ENCODE peak calls at places on chromosomes 16 and 17, in nine cellular contexts. G is neural progenitor cell, O is GM23248, S is adipocyte, Y is IMR-90, M is K562, H is MM.1S, Q is HCT116, C is mammary epithelial cell. D is an unnamed sample.

GRCh38 chr17:75720656-75721462 is at the start of gene ITGB4:
- DNase-seq in S (peak), H (peak), G (peak), O (peak), C (peak), Q (peak), Y (no peak), M (peak), D (no peak)

GRCh38 chr17:78883533-78884131 is 19.4 kb downstream of the CEP295NL start:
- DNase-seq in G (peak), M (no peak), Q (peak), O (peak), H (no peak), Y (peak), S (peak), C (peak), D (peak)

GRCh38 chr16:47262938-47263337 is 119.2 kb upstream of the NETO2 start:
- DNase-seq in H (no peak), C (no peak), S (no peak), Q (no peak), Y (peak), G (no peak), O (no peak), M (no peak), D (no peak)

GRCh38 chr17:38919316-38920078 is 5.9 kb upstream of the LASP1NB start:
- DNase-seq in G (no peak), C (no peak), M (no peak), S (no peak), Q (no peak), O (no peak), Y (no peak), H (no peak), D (no peak)

GRCh38 chr16:3400779-3401688 is at the start of the genes ZNF174 and ZSCAN32:
- DNase-seq in Q (peak), S (peak), G (peak), C (peak), O (peak), M (peak), Y (peak), H (peak), D (peak)

GRCh38 chr16:11174141-11174540 is 81.9 kb downstream of the SOCS1 start:
- DNase-seq in G (no peak), M (no peak), C (no peak), Y (no peak), S (no peak), O (no peak), H (no peak), Q (no peak), D (no peak)

GRCh38 chr16:3520398-3520797 is 19.6 kb downstream of the CLUAP1 start:
- DNase-seq in G (no peak), M (no peak), Y (peak), C (no peak), H (no peak), S (peak), O (no peak), Q (no peak), D (peak)

GRCh38 chr17:82520041-82520910 is 744 bp downstream of the FOXK2 start:
- DNase-seq in S (peak), G (peak), Q (no peak), H (peak), Y (no peak), C (peak), M (no peak), O (peak), D (no peak)

GRCh38 chr16:88322500-88322970 is 60.2 kb upstream of the ZNF469 start:
- DNase-seq in M (no peak), S (no peak), H (no peak), C (no peak), Q (no peak), Y (no peak), O (no peak), G (no peak), D (no peak)

GRCh38 chr17:13346996-13347762 is 254.6 kb downstream of the HS3ST3A1 start:
- DNase-seq in O (peak), Y (peak), Q (peak), S (peak), M (peak), C (peak), G (no peak), H (no peak), D (peak)

GRCh38 chr16:66408181-66409048 is 18.7 kb upstream of the BEAN1 start:
- DNase-seq in C (peak), Y (peak), S (peak), O (peak), H (peak), Q (peak), G (no peak), M (peak), D (peak)

GRCh38 chr16:75296606-75297005 is 45.2 kb upstream of the BCAR1 start:
- DNase-seq in Q (no peak), C (no peak), O (peak), H (no peak), S (no peak), G (no peak), Y (peak), M (no peak), D (peak)

GRCh38 chr16:1537138-1537577 is 3.7 kb downstream of the TMEM204 start:
- DNase-seq in O (no peak), Y (no peak), C (no peak), Q (no peak), H (no peak), G (no peak), S (no peak), M (no peak), D (no peak)
- H3K4me3 ChIP-seq in O (no peak), Y (no peak), C (no peak), Q (no peak), H (no peak), G (no peak), S (no peak), M (no peak), D (no peak)

GRCh38 chr17:29588561-29589411 is 662 bp downstream of the GIT1 start:
- DNase-seq in C (no peak), S (peak), O (peak), M (peak), Q (no peak), G (peak), H (peak), Y (peak), D (peak)
- H3K9ac ChIP-seq in C (peak), S (peak), O (peak), M (peak), Q (peak), G (peak), H (peak), Y (peak), D (peak)

GRCh38 chr16:71230122-71230845 is at the start of gene HYDIN:
- DNase-seq in S (peak), M (peak), C (peak), Q (no peak), H (no peak), O (peak), G (peak), Y (peak), D (peak)
- H3K4me3 ChIP-seq in S (peak), M (peak), C (peak), Q (no peak), H (no peak), O (no peak), G (peak), Y (no peak), D (peak)

DNA sequence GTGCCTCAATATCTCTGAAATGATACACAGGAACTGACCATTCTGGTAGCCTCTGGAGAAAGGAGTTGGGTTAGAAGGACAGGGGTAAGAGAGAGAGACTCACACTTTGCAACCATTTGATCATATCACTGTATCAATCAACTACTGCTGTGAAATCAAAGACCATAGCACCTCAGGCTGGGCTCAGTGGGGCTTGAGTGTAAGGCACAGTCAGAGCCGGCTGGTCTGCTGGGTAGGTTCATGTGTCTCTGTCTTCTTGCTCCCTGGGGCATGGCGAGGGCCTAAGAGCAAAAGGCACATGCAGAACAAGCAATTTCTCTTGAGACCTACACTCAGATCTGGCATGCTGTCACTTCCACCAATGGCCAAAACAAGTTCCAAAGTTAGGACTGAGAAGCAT is 46.7 kb upstream of the C16orf82 start:
- DNase-seq in O (no peak), Y (no peak), S (no peak), M (no peak), Q (no peak), G (no peak), C (no peak), H (no peak), D (no peak)
- H3K9ac ChIP-seq in O (no peak), Y (no peak), S (no peak), M (no peak), Q (no peak), G (no peak), C (no peak), H (no peak), D (no peak)

GRCh38 chr17:7794063-7794663 is 39.9 kb upstream of the KDM6B start:
- DNase-seq in H (no peak), C (no peak), Y (no peak), O (no peak), G (no peak), S (no peak), M (no peak), Q (no peak), D (no peak)
- H3K4me3 ChIP-seq in H (no peak), C (no peak), Y (no peak), O (no peak), G (no peak), S (no peak), M (no peak), Q (no peak), D (no peak)

GRCh38 chr17:14815079-14815478 is 450.0 kb downstream of the PMP22 start:
- DNase-seq in H (no peak), C (peak), Q (no peak), G (no peak), O (peak), Y (peak), S (no peak), M (no peak), D (peak)

GRCh38 chr17:14818469-14818868 is 446.7 kb downstream of the PMP22 start:
- DNase-seq in C (peak), O (no peak), G (no peak), Q (no peak), Y (no peak), H (no peak), S (no peak), M (no peak), D (no peak)

GRCh38 chr17:14808425-14808824 is 456.7 kb downstream of the PMP22 start:
- DNase-seq in G (no peak), C (no peak), S (no peak), M (no peak), Y (no peak), Q (no peak), O (no peak), H (no peak), D (no peak)

GRCh38 chr17:14813649-14814048 is 451.5 kb downstream of the PMP22 start:
- DNase-seq in G (peak), Q (no peak), O (no peak), C (no peak), S (no peak), Y (no peak), H (no peak), M (peak), D (no peak)
- H3K9ac ChIP-seq in G (no peak), Q (no peak), O (no peak), C (no peak), S (no peak), Y (no peak), H (no peak), M (no peak), D (no peak)

DNA sequence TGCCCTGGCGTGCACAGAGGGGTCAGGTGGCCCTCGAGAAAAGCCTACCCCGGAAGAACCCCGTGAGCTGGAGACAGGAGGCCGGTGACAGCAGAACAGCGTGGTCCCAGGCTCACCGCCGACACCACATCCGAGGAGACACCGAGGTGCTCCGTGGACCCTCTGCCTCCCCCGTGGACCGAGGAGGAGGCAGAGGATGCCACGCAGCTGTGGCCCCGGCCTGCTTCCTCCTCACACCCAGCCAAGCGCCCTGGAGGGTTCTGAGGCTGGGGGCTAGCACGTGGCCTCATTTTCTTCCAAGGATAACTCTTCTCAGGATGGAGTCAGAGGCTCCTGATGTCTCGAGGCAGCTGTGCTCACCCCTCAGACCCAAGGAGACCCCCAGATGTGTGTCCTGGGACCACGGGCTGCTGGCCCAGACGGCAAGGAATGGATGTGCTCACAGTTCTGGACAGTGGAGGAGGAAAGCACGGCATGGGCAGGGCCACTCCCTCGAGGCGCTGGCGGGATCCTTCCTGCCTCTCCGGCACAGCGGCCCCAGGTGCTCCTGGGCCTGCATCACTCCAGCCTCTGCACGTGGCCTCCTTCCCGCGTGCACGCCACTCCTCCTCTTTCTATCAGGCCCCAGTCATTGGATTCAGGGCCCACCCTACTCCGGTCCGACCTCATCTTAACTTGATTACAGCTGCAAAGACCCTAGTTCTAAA is 4.4 kb upstream of the PVALEF start:
- DNase-seq in H (no peak), G (no peak), S (no peak), O (no peak), Q (no peak), C (no peak), Y (no peak), M (no peak), D (no peak)
- H3K4me3 ChIP-seq in H (no peak), G (no peak), S (no peak), O (no peak), Q (no peak), C (no peak), Y (no peak), M (no peak), D (no peak)

GRCh38 chr17:65567566-65567965 is 6.1 kb upstream of the AXIN2 start:
- DNase-seq in H (no peak), Y (no peak), Q (no peak), C (no peak), M (no peak), S (no peak), G (no peak), O (no peak), D (no peak)

GRCh38 chr17:65573283-65573603 is 11.8 kb upstream of the AXIN2 start:
- DNase-seq in H (no peak), Y (no peak), C (no peak), M (no peak), S (no peak), G (no peak), Q (no peak), O (no peak), D (no peak)

GRCh38 chr17:65568918-65569317 is 7.5 kb upstream of the AXIN2 start:
- DNase-seq in M (no peak), C (no peak), Y (no peak), S (no peak), H (no peak), Q (no peak), G (no peak), O (no peak), D (no peak)

GRCh38 chr17:65572581-65573282 is 11.3 kb upstream of the AXIN2 start:
- DNase-seq in O (no peak), M (no peak), H (no peak), Y (no peak), G (peak), Q (no peak), C (no peak), S (no peak), D (no peak)

DNA sequence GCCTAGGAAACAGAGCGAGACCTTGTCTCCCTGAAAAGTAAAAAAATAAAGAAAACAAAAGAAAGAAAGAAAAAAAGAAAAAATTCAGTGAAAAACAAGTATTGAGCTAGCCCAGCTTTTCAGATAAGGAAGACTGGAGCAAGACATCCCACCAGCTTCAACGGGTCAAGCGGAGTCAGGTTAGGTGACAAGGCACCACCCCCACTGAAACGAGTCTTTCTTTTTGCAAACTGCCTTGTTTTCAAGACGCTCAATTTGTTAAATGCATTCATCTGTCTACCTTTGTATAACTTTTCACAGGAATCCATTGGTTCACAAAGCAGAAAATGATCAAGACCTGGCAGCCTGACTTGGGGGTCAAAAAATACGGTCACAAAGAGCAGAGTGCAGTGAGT is 10.7 kb upstream of the AXIN2 start:
- DNase-seq in M (no peak), Q (no peak), S (no peak), O (no peak), C (no peak), G (no peak), H (no peak), Y (no peak), D (no peak)
- H3K9ac ChIP-seq in M (no peak), Q (no peak), S (no peak), O (no peak), C (no peak), G (no peak), H (no peak), Y (no peak), D (no peak)

D was measured in fibroblast of lung.